ENCODE peak calls at places on chromosomes 7 and 10, in five cellular contexts. W, G, T, F and M are unnamed samples.

GRCh38 chr10:102405632-102406031 is 10.1 kb downstream of the NFKB2 start:
- DNase-seq in T (no peak), F (no peak), W (no peak), G (no peak), M (no peak)

GRCh38 chr10:101793526-101793925 is 10.3 kb upstream of the NPM3 start:
- DNase-seq in W (no peak), F (no peak), T (no peak), G (no peak), M (no peak)

GRCh38 chr7:71935674-71936073 is 476.5 kb downstream of the CALN1 start:
- DNase-seq in W (no peak), G (no peak), F (no peak), T (no peak), M (no peak)

GRCh38 chr7:44645254-44645653 is 38.8 kb downstream of the OGDH start:
- DNase-seq in T (no peak), G (no peak), F (no peak), W (no peak), M (peak)

GRCh38 chr7:125098377-125098970 is 168.8 kb upstream of the POT1 start:
- DNase-seq in T (no peak), W (no peak), F (no peak), G (no peak), M (no peak)

GRCh38 chr10:34908472-34908871 is 93.4 kb upstream of the PARD3 start:
- DNase-seq in W (peak), T (peak), G (no peak), F (peak), M (peak)

GRCh38 chr10:125521721-125522680 is 161.0 kb downstream of the TEX36 start:
- DNase-seq in G (peak), T (no peak), F (no peak), W (no peak), M (no peak)

GRCh38 chr7:16524332-16524731 is 2.3 kb upstream of the LRRC72 start:
- DNase-seq in W (no peak), T (no peak), G (no peak), F (no peak), M (no peak)

GRCh38 chr10:75508814-75509306 is 77.4 kb downstream of the LRMDA start:
- DNase-seq in T (peak), F (peak), W (peak), G (no peak), M (no peak)

GRCh38 chr7:68542831-68543230 is 1055.4 kb upstream of the AUTS2 start:
- DNase-seq in T (no peak), F (no peak), G (no peak), W (no peak), M (no peak)

GRCh38 chr7:159048656-159049055 is 96.0 kb downstream of the VIPR2 start:
- DNase-seq in T (no peak), W (no peak), F (no peak), G (no peak), M (no peak)

GRCh38 chr7:11753441-11753840 is 78.6 kb downstream of the THSD7A start:
- DNase-seq in F (no peak), W (no peak), T (no peak), G (no peak), M (no peak)

GRCh38 chr7:137243741-137244140 is 99.8 kb downstream of the PTN start:
- DNase-seq in T (no peak), G (no peak), F (no peak), W (no peak), M (no peak)

GRCh38 chr7:38756521-38756920 is 125.3 kb upstream of the AMPH start:
- DNase-seq in F (peak), G (no peak), W (peak), T (peak), M (no peak)

GRCh38 chr7:95469187-95469586 is 16.6 kb upstream of the ASB4 start:
- DNase-seq in F (no peak), G (no peak), W (no peak), T (no peak), M (no peak)

GRCh38 chr10:31320179-31320597 is 1.2 kb downstream of the ZEB1 start:
- DNase-seq in F (peak), W (no peak), T (no peak), G (peak), M (peak)

GRCh38 chr7:24756989-24757798 is at the start of gene GSDME:
- DNase-seq in T (peak), G (peak), W (peak), F (peak), M (peak)

GRCh38 chr10:69327463-69328345 is 49.4 kb downstream of the HK1 start:
- DNase-seq in T (peak), W (peak), G (no peak), F (peak), M (peak)

GRCh38 chr7:40469481-40469880 is 334.7 kb downstream of the SUGCT start:
- DNase-seq in F (peak), W (peak), G (no peak), T (peak), M (no peak)

GRCh38 chr7:519429-519973 is at the start of gene PDGFA:
- DNase-seq in W (peak), T (peak), F (peak), G (peak), M (no peak)

GRCh38 chr10:122089343-122090015 is 100.5 kb downstream of the TACC2 start:
- DNase-seq in G (no peak), W (no peak), F (no peak), T (no peak), M (no peak)

GRCh38 chr10:129870926-129871660 is 93.0 kb downstream of the EBF3 start:
- DNase-seq in F (peak), T (peak), W (peak), G (no peak), M (no peak)

GRCh38 chr10:70442332-70442988 is 979 bp upstream of the NODAL start:
- DNase-seq in F (no peak), T (no peak), W (no peak), G (no peak), M (no peak)

GRCh38 chr7:43481905-43482678 is 100.8 kb upstream of the STK17A start:
- DNase-seq in W (peak), G (no peak), T (peak), F (peak), M (no peak)

GRCh38 chr7:106114735-106115383 is 2.7 kb upstream of the SYPL1 start:
- DNase-seq in W (no peak), G (no peak), F (no peak), T (no peak), M (no peak)

GRCh38 chr7:18626717-18627116 is 131.2 kb downstream of the HDAC9 start:
- DNase-seq in T (no peak), F (peak), W (no peak), G (no peak), M (no peak)

DNA sequence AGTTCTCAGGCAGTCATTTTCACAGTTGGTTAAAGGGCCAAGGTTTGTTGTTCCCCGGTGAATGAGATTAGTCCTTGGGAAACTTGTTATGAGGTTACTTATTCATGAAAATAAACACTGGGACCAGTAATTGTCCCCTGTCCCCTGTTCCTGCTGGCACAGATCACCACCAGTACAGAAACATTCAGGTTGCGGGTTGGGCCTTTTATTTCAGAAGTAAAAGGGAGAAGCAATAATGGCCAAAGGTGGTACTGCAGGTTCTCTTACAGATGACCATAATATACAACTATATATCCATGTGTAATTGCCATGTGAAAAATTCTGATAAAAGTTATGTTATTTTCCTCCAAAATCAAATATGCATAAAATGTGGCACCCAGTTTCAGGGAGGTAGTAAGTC is 442.0 kb downstream of the SORCS1 start:
- DNase-seq in W (no peak), F (no peak), G (peak), T (no peak), M (no peak)
- TF ChIP-seq CTCF in W (no peak), F (no peak), G (no peak), T (no peak), M (no peak)

GRCh38 chr10:78505657-78506056 is 472.0 kb downstream of the RPS24 start:
- DNase-seq in T (no peak), W (peak), F (no peak), G (no peak), M (no peak)

GRCh38 chr10:78506614-78507013 is 473.0 kb downstream of the RPS24 start:
- DNase-seq in G (no peak), W (no peak), F (no peak), T (no peak), M (no peak)

GRCh38 chr10:78507761-78508160 is 474.1 kb downstream of the RPS24 start:
- DNase-seq in W (no peak), T (no peak), F (no peak), G (no peak), M (no peak)

DNA sequence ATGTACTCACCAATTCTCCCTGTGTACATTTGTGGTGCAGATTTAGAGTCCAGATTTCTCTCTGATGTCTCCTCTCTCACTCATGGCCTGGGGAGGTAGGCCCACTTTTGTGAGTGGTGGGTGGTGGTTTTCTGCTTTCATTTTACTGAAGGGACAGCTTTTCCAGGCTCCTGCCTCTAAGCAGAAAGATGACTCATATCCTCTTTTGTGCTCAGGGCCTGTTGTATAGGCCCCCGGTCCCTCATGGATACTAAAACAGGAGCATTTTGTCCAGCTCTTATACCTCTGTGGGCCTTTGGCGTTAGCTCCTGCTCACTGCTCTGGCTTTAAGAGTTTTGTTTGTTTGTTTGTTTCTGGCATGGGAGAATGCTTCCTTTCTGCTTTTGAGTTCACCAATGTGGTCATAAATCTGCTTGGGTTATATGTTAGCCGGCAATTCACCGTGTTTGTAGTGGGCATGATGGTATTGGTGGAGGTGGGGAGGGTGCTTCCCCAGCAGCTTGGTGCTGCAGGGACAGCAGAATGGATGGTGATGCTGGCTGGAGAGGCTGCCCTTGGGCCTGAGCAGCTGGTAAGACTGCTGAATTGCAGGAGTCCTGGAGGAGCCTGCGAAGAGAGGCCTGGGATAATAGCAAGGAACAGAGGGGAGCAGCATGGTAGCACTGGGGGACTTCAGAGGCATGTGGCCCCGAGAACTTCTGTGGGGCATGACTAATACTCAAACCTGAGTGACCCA is 468.7 kb downstream of the RPS24 start:
- DNase-seq in F (peak), T (no peak), W (peak), G (no peak), M (no peak)
- TF ChIP-seq CTCF in F (no peak), T (no peak), W (no peak), G (no peak), M (no peak)

GRCh38 chr10:50309342-50309741 is 58.0 kb upstream of the ASAH2 start:
- DNase-seq in W (no peak), F (no peak), T (no peak), G (peak), M (no peak)

GRCh38 chr10:50314169-50315071 is 63.1 kb upstream of the ASAH2 start:
- DNase-seq in W (no peak), G (no peak), T (no peak), F (no peak), M (no peak)

GRCh38 chr10:50316169-50316568 is 64.9 kb upstream of the ASAH2 start:
- DNase-seq in W (no peak), F (no peak), G (no peak), T (no peak), M (no peak)

GRCh38 chr10:50312464-50313437 is 61.4 kb upstream of the ASAH2 start:
- DNase-seq in G (no peak), T (peak), F (peak), W (peak), M (no peak)

DNA sequence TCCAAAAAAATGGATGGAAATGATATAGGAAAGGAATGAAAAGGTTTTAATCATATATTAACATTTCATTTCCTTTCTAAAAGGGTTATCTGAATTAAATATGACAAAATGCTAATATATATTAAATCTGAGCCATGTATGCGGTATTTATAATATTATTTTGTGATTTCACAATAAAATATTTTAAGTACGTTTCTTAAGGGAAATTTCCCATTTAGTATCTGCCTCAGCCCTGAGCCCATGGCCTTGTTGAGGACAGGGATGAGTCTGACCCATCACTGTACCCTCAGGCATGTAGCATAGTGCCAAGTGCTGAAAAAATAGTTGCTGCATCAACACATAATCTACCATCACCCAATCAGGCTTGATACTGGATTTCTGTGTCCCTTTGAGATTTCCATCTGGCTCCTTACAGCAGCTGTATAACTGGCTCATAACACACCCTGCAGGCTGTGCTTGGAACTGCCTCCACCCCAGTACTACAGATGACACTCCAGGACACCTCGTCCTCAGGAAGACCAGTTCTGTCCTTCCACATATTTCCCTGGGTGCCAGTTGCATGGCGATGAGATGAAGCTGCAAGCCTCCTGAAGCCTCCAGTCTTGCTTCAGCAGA is 59.4 kb upstream of the ASAH2 start:
- DNase-seq in G (peak), T (no peak), F (no peak), W (peak), M (no peak)
- TF ChIP-seq CTCF in G (peak), T (peak), F (peak), W (peak), M (no peak)

GRCh38 chr7:128869138-128869943 is 6.7 kb downstream of the ATP6V1F start:
- DNase-seq in T (no peak), W (peak), F (peak), G (peak), M (peak)
- TF ChIP-seq CTCF in T (no peak), W (no peak), F (no peak), G (no peak), M (no peak)